ENCODE peak calls at places on chromosomes 6 and 20, in seven cellular contexts. One of them, this sample, is unnamed.

GRCh38 chr6:1770435-1770843 is 160.7 kb downstream of the FOXC1 start:
- DNase-seq in endodermal cell: no peak
- DNase-seq in H1: no peak
- DNase-seq in A549: no peak
- DNase-seq in fibroblast of pulmonary artery: no peak
- DNase-seq in sigmoid colon: no peak
- DNase-seq in OCI-LY7: no peak
- DNase-seq in this sample: no peak

GRCh38 chr20:61973515-61974356 is 91.9 kb downstream of the TAF4 start:
- DNase-seq in endodermal cell: no peak
- DNase-seq in H1: no peak
- DNase-seq in A549: no peak
- DNase-seq in fibroblast of pulmonary artery: no peak
- DNase-seq in sigmoid colon: no peak
- DNase-seq in OCI-LY7: no peak
- DNase-seq in this sample: no peak

GRCh38 chr20:40564997-40565680 is 123.9 kb downstream of the MAFB start:
- DNase-seq in endodermal cell: no peak
- DNase-seq in H1: no peak
- DNase-seq in A549: peak; percentile 47
- DNase-seq in fibroblast of pulmonary artery: peak; percentile 83
- DNase-seq in sigmoid colon: no peak
- DNase-seq in OCI-LY7: no peak
- DNase-seq in this sample: no peak

GRCh38 chr20:25274481-25274880 is 26.6 kb downstream of the PYGB start:
- DNase-seq in endodermal cell: no peak
- DNase-seq in H1: no peak
- DNase-seq in A549: no peak
- DNase-seq in fibroblast of pulmonary artery: no peak
- DNase-seq in sigmoid colon: peak; percentile 60
- DNase-seq in OCI-LY7: no peak
- DNase-seq in this sample: no peak

GRCh38 chr6:139955366-139956155 is 581.1 kb upstream of the CITED2 start:
- DNase-seq in endodermal cell: no peak
- DNase-seq in H1: no peak
- DNase-seq in A549: no peak
- DNase-seq in fibroblast of pulmonary artery: no peak
- DNase-seq in sigmoid colon: no peak
- DNase-seq in OCI-LY7: no peak
- DNase-seq in this sample: no peak

GRCh38 chr6:143465546-143465945 is 14.9 kb downstream of the PEX3 start:
- DNase-seq in endodermal cell: no peak
- DNase-seq in H1: no peak
- DNase-seq in A549: no peak
- DNase-seq in fibroblast of pulmonary artery: peak; percentile 50
- DNase-seq in sigmoid colon: no peak
- DNase-seq in OCI-LY7: no peak
- DNase-seq in this sample: no peak

GRCh38 chr20:35395728-35396127 is 16.0 kb downstream of the UQCC1 start:
- DNase-seq in endodermal cell: no peak
- DNase-seq in H1: no peak
- DNase-seq in A549: no peak
- DNase-seq in fibroblast of pulmonary artery: peak; percentile 85
- DNase-seq in sigmoid colon: no peak
- DNase-seq in OCI-LY7: no peak
- DNase-seq in this sample: no peak

GRCh38 chr20:50328996-50329898 is 138.6 kb downstream of the CEBPB start:
- DNase-seq in endodermal cell: no peak
- DNase-seq in H1: no peak
- DNase-seq in A549: no peak
- DNase-seq in fibroblast of pulmonary artery: no peak
- DNase-seq in sigmoid colon: peak; percentile 26
- DNase-seq in OCI-LY7: no peak
- DNase-seq in this sample: no peak

GRCh38 chr6:30816791-30817739 is 67.3 kb upstream of the DDR1 start:
- DNase-seq in endodermal cell: no peak
- DNase-seq in H1: no peak
- DNase-seq in A549: no peak
- DNase-seq in fibroblast of pulmonary artery: no peak
- DNase-seq in sigmoid colon: no peak
- DNase-seq in OCI-LY7: no peak
- DNase-seq in this sample: no peak

GRCh38 chr6:91539451-91539850 is 952.6 kb upstream of the MAP3K7 start:
- DNase-seq in endodermal cell: no peak
- DNase-seq in H1: no peak
- DNase-seq in A549: no peak
- DNase-seq in fibroblast of pulmonary artery: no peak
- DNase-seq in sigmoid colon: no peak
- DNase-seq in OCI-LY7: no peak
- DNase-seq in this sample: no peak

GRCh38 chr6:81938014-81938761 is 185.7 kb upstream of the TENT5A start:
- DNase-seq in endodermal cell: no peak
- DNase-seq in H1: no peak
- DNase-seq in A549: peak; percentile 6
- DNase-seq in fibroblast of pulmonary artery: peak; percentile 90
- DNase-seq in sigmoid colon: no peak
- DNase-seq in OCI-LY7: no peak
- DNase-seq in this sample: no peak

GRCh38 chr6:40973304-40973703 is 65.7 kb downstream of the UNC5CL start:
- DNase-seq in endodermal cell: no peak
- DNase-seq in H1: no peak
- DNase-seq in A549: no peak
- DNase-seq in fibroblast of pulmonary artery: no peak
- DNase-seq in sigmoid colon: no peak
- DNase-seq in OCI-LY7: no peak
- DNase-seq in this sample: no peak

GRCh38 chr6:35391240-35391968 is 49.0 kb downstream of the PPARD start:
- DNase-seq in endodermal cell: no peak
- DNase-seq in H1: no peak
- DNase-seq in A549: no peak
- DNase-seq in fibroblast of pulmonary artery: peak; percentile 89
- DNase-seq in sigmoid colon: no peak
- DNase-seq in OCI-LY7: no peak
- DNase-seq in this sample: no peak

GRCh38 chr6:22716721-22717120 is 147.4 kb downstream of the HDGFL1 start:
- DNase-seq in endodermal cell: no peak
- DNase-seq in H1: no peak
- DNase-seq in A549: no peak
- DNase-seq in fibroblast of pulmonary artery: no peak
- DNase-seq in sigmoid colon: no peak
- DNase-seq in OCI-LY7: no peak
- DNase-seq in this sample: no peak

GRCh38 chr20:61767776-61768494 is 297.7 kb downstream of the TAF4 start:
- DNase-seq in endodermal cell: no peak
- DNase-seq in H1: no peak
- DNase-seq in A549: no peak
- DNase-seq in fibroblast of pulmonary artery: no peak
- DNase-seq in sigmoid colon: peak; percentile 57
- DNase-seq in OCI-LY7: no peak
- DNase-seq in this sample: no peak

GRCh38 chr6:118893882-118894424 is at the start of gene ASF1A:
- DNase-seq in endodermal cell: peak; percentile 99
- DNase-seq in H1: peak; percentile 92
- DNase-seq in A549: peak; percentile 56
- DNase-seq in fibroblast of pulmonary artery: peak; percentile 99
- DNase-seq in sigmoid colon: peak; percentile 98
- DNase-seq in OCI-LY7: peak; percentile 97
- DNase-seq in this sample: peak; percentile 98

GRCh38 chr6:118813795-118814194 is 80.2 kb upstream of the ASF1A start:
- DNase-seq in endodermal cell: no peak
- DNase-seq in H1: no peak
- DNase-seq in A549: no peak
- DNase-seq in fibroblast of pulmonary artery: peak; percentile 34
- DNase-seq in sigmoid colon: no peak
- DNase-seq in OCI-LY7: no peak
- DNase-seq in this sample: no peak

GRCh38 chr20:5843054-5843731 is 93.0 kb downstream of the SHLD1 start:
- DNase-seq in endodermal cell: no peak
- DNase-seq in H1: no peak
- DNase-seq in A549: no peak
- DNase-seq in fibroblast of pulmonary artery: no peak
- DNase-seq in sigmoid colon: no peak
- DNase-seq in OCI-LY7: no peak
- DNase-seq in this sample: no peak

GRCh38 chr20:7790189-7790588 is 150.1 kb downstream of the HAO1 start:
- DNase-seq in endodermal cell: no peak
- DNase-seq in H1: no peak
- DNase-seq in A549: no peak
- DNase-seq in fibroblast of pulmonary artery: peak; percentile 51
- DNase-seq in sigmoid colon: no peak
- DNase-seq in OCI-LY7: no peak
- DNase-seq in this sample: no peak

GRCh38 chr6:131379951-131380350 is 193.1 kb upstream of the ARG1 start:
- DNase-seq in endodermal cell: no peak
- DNase-seq in H1: no peak
- DNase-seq in A549: no peak
- DNase-seq in fibroblast of pulmonary artery: peak; percentile 38
- DNase-seq in sigmoid colon: no peak
- DNase-seq in OCI-LY7: no peak
- DNase-seq in this sample: no peak

GRCh38 chr20:50101900-50102299 is 11.1 kb downstream of the UBE2V1 start:
- DNase-seq in endodermal cell: no peak
- DNase-seq in H1: no peak
- DNase-seq in A549: no peak
- DNase-seq in fibroblast of pulmonary artery: no peak
- DNase-seq in sigmoid colon: no peak
- DNase-seq in OCI-LY7: no peak
- DNase-seq in this sample: no peak

GRCh38 chr6:4941782-4942672 is 61.8 kb downstream of the RPP40 start:
- DNase-seq in endodermal cell: no peak
- DNase-seq in H1: no peak
- DNase-seq in A549: peak; percentile 74
- DNase-seq in fibroblast of pulmonary artery: peak; percentile 88
- DNase-seq in sigmoid colon: no peak
- DNase-seq in OCI-LY7: no peak
- DNase-seq in this sample: peak; percentile 58

GRCh38 chr6:139764498-139764986 is 390.1 kb upstream of the CITED2 start:
- DNase-seq in endodermal cell: peak; percentile 56
- DNase-seq in H1: no peak
- DNase-seq in A549: peak; percentile 47
- DNase-seq in fibroblast of pulmonary artery: peak; percentile 95
- DNase-seq in sigmoid colon: no peak
- DNase-seq in OCI-LY7: no peak
- DNase-seq in this sample: no peak

GRCh38 chr6:88360203-88360797 is 194.2 kb upstream of the CNR1 start:
- DNase-seq in endodermal cell: no peak
- DNase-seq in H1: no peak
- DNase-seq in A549: peak; percentile 8
- DNase-seq in fibroblast of pulmonary artery: peak; percentile 75
- DNase-seq in sigmoid colon: no peak
- DNase-seq in OCI-LY7: no peak
- DNase-seq in this sample: no peak

GRCh38 chr6:6688283-6688682 is 99.8 kb downstream of the LY86 start:
- DNase-seq in endodermal cell: peak; percentile 56
- DNase-seq in H1: no peak
- DNase-seq in A549: no peak
- DNase-seq in fibroblast of pulmonary artery: peak; percentile 64
- DNase-seq in sigmoid colon: no peak
- DNase-seq in OCI-LY7: no peak
- DNase-seq in this sample: no peak

GRCh38 chr6:16752206-16752867 is 8.9 kb downstream of the ATXN1 start:
- DNase-seq in endodermal cell: no peak
- DNase-seq in H1: no peak
- DNase-seq in A549: peak; percentile 25
- DNase-seq in fibroblast of pulmonary artery: peak; percentile 91
- DNase-seq in sigmoid colon: no peak
- DNase-seq in OCI-LY7: no peak
- DNase-seq in this sample: no peak

GRCh38 chr20:63932606-63933160 is 23.5 kb downstream of the UCKL1 start:
- DNase-seq in endodermal cell: peak; percentile 53
- DNase-seq in H1: no peak
- DNase-seq in A549: no peak
- DNase-seq in fibroblast of pulmonary artery: no peak
- DNase-seq in sigmoid colon: no peak
- DNase-seq in OCI-LY7: no peak
- DNase-seq in this sample: no peak

DNA sequence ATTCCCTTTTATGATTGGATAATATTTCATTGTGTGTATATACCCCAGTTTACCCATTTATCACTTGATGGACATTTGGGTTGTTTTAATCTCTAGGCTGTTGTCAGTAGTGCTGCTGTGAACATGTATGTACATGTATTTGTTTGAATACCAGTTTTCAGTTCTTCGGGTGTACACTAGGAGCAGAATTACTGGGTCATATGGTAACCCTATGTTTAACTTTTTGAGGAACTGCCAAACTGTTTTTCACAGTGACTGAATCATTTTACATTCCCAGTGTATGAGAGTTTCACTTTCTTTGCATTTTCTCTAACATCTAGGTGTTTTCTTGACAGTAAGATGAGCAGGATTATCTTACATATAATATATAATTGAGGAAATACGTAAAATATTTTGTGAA is 44.7 kb upstream of the ADIG start:
- DNase-seq in endodermal cell: no peak
- DNase-seq in H1: no peak
- DNase-seq in A549: no peak
- DNase-seq in fibroblast of pulmonary artery: no peak
- DNase-seq in sigmoid colon: no peak
- DNase-seq in OCI-LY7: no peak
- DNase-seq in this sample: no peak
- H3K4me3 ChIP-seq in endodermal cell: no peak overlapping the region
- H3K4me3 ChIP-seq in H1: no peak overlapping the region
- H3K4me3 ChIP-seq in A549: no peak overlapping the region
- H3K4me3 ChIP-seq in fibroblast of pulmonary artery: no peak overlapping the region
- H3K4me3 ChIP-seq in sigmoid colon: no peak overlapping the region
- H3K4me3 ChIP-seq in OCI-LY7: no peak overlapping the region
- H3K4me3 ChIP-seq in this sample: no peak overlapping the region

GRCh38 chr6:28537065-28537464 is 11.4 kb downstream of the GPX5 start:
- DNase-seq in endodermal cell: peak; percentile 70
- DNase-seq in H1: no peak
- DNase-seq in A549: no peak
- DNase-seq in fibroblast of pulmonary artery: peak; percentile 39
- DNase-seq in sigmoid colon: no peak
- DNase-seq in OCI-LY7: no peak
- DNase-seq in this sample: no peak
- H3K4me3 ChIP-seq in endodermal cell: peak overlapping the region; percentile 82
- H3K4me3 ChIP-seq in H1: peak overlapping the region; percentile 93
- H3K4me3 ChIP-seq in A549: no peak overlapping the region
- H3K4me3 ChIP-seq in fibroblast of pulmonary artery: peak overlapping the region; percentile 49
- H3K4me3 ChIP-seq in sigmoid colon: no peak overlapping the region
- H3K4me3 ChIP-seq in OCI-LY7: peak overlapping the region; percentile 28
- H3K4me3 ChIP-seq in this sample: no peak overlapping the region

DNA sequence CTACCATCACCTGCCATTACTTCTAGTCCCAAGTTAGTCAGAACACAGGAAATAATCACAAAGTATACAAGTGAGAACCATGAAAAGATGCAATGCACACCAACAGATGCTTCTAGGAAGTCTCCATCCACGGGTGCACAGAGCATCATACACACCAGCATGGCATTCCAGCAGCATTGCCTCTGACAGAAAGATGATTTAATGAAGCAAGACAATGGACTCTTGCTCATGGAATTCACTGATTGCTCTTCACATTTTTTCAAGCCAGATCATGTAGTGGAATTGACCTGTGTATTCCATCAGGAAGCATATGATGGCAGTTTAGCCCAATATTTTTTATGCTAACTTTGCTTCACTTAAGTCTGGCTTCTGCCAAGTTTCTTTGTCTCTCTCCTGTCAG is 406.3 kb upstream of the RGS17 start:
- DNase-seq in endodermal cell: no peak
- DNase-seq in H1: no peak
- DNase-seq in A549: no peak
- DNase-seq in fibroblast of pulmonary artery: peak; percentile 35
- DNase-seq in sigmoid colon: no peak
- DNase-seq in OCI-LY7: no peak
- DNase-seq in this sample: no peak
- H3K4me3 ChIP-seq in endodermal cell: no peak overlapping the region
- H3K4me3 ChIP-seq in H1: no peak overlapping the region
- H3K4me3 ChIP-seq in A549: no peak overlapping the region
- H3K4me3 ChIP-seq in fibroblast of pulmonary artery: no peak overlapping the region
- H3K4me3 ChIP-seq in sigmoid colon: no peak overlapping the region
- H3K4me3 ChIP-seq in OCI-LY7: no peak overlapping the region
- H3K4me3 ChIP-seq in this sample: no peak overlapping the region

GRCh38 chr6:37809144-37809543 is 10.4 kb upstream of the ZFAND3 start:
- DNase-seq in endodermal cell: no peak
- DNase-seq in H1: no peak
- DNase-seq in A549: no peak
- DNase-seq in fibroblast of pulmonary artery: peak; percentile 22
- DNase-seq in sigmoid colon: no peak
- DNase-seq in OCI-LY7: no peak
- DNase-seq in this sample: no peak
- H3K4me3 ChIP-seq in endodermal cell: no peak overlapping the region
- H3K4me3 ChIP-seq in H1: no peak overlapping the region
- H3K4me3 ChIP-seq in A549: no peak overlapping the region
- H3K4me3 ChIP-seq in fibroblast of pulmonary artery: no peak overlapping the region
- H3K4me3 ChIP-seq in sigmoid colon: no peak overlapping the region
- H3K4me3 ChIP-seq in OCI-LY7: no peak overlapping the region
- H3K4me3 ChIP-seq in this sample: no peak overlapping the region

This sample was measured in coronary artery.